ENCODE peak calls at places on chromosomes 16 and 17, in four cellular contexts. B is GM23338, L is A549, R is mammary epithelial cell. F is an unnamed sample.

GRCh38 chr17:64107517-64108235 is 22.3 kb downstream of the ERN1 start:
- DNase-seq in B (no peak), L (no peak), R (no peak), F (no peak)

GRCh38 chr17:50618941-50619340 is 15.7 kb upstream of the ABCC3 start:
- DNase-seq in B (no peak), L (no peak), R (no peak), F (no peak)

GRCh38 chr17:81723651-81724209 is 11.6 kb downstream of the SLC25A10 start:
- DNase-seq in B (no peak), L (no peak), R (peak; percentile 60), F (no peak)

GRCh38 chr16:81618661-81619060 is 160.4 kb upstream of the PLCG2 start:
- DNase-seq in B (no peak), L (no peak), R (no peak), F (no peak)

GRCh38 chr17:4488989-4489595 is 9.6 kb upstream of the SPNS2 start:
- DNase-seq in B (no peak), L (no peak), R (no peak), F (no peak)

GRCh38 chr16:53892155-53892554 is 188.2 kb downstream of the FTO start:
- DNase-seq in B (peak; percentile 74), L (peak; percentile 24), R (peak; percentile 51), F (peak; percentile 17)

GRCh38 chr16:27198451-27199234 is 4.7 kb upstream of the KDM8 start:
- DNase-seq in B (no peak), L (no peak), R (no peak), F (no peak)

GRCh38 chr16:70736454-70737376 is 50.9 kb upstream of the MTSS2 start:
- DNase-seq in B (peak; percentile 38), L (no peak), R (no peak), F (no peak)

GRCh38 chr16:85667261-85667660 is 21.5 kb downstream of the GINS2 start:
- DNase-seq in B (no peak), L (no peak), R (no peak), F (no peak)

GRCh38 chr16:84922351-84923135 is 88.8 kb downstream of the ZDHHC7 start:
- DNase-seq in B (no peak), L (no peak), R (no peak), F (peak; percentile 35)

GRCh38 chr17:62763891-62764600 is 44.1 kb downstream of the MARCHF10 start:
- DNase-seq in B (no peak), L (no peak), R (no peak), F (no peak)

GRCh38 chr17:79317916-79318315 is 243.3 kb downstream of the ENGASE start:
- DNase-seq in B (no peak), L (no peak), R (no peak), F (peak; percentile 48)

GRCh38 chr17:27489045-27489715 is 32.9 kb downstream of the KSR1 start:
- DNase-seq in B (no peak), L (peak; percentile 28), R (peak; percentile 35), F (no peak)

GRCh38 chr17:63682441-63682840 is 17.5 kb downstream of the LIMD2 start:
- DNase-seq in B (no peak), L (no peak), R (no peak), F (no peak)

GRCh38 chr17:40932608-40933007 is 4.8 kb downstream of the KRT23 start:
- DNase-seq in B (no peak), L (no peak), R (no peak), F (no peak)

GRCh38 chr17:15269690-15270089 is 4.6 kb upstream of the PMP22 start:
- DNase-seq in B (no peak), L (no peak), R (no peak), F (no peak)

GRCh38 chr16:54318941-54319340 is 32.4 kb upstream of the IRX3 start:
- DNase-seq in B (no peak), L (no peak), R (no peak), F (no peak)

GRCh38 chr17:7133424-7133823 is 18.8 kb upstream of the ASGR2 start:
- DNase-seq in B (peak; percentile 82), L (no peak), R (no peak), F (no peak)

GRCh38 chr16:68923116-68923515 is 79.8 kb downstream of the TANGO6 start:
- DNase-seq in B (no peak), L (no peak), R (no peak), F (no peak)

GRCh38 chr17:45768000-45768399 is 16.1 kb upstream of the CRHR1 start:
- DNase-seq in B (peak; percentile 74), L (no peak), R (no peak), F (no peak)

GRCh38 chr16:21236831-21237230 is 3.3 kb downstream of the ANKS4B start:
- DNase-seq in B (no peak), L (no peak), R (no peak), F (no peak)

GRCh38 chr16:53207810-53208752 is 153.3 kb downstream of the CHD9 start:
- DNase-seq in B (peak; percentile 80), L (peak; percentile 84), R (peak; percentile 82), F (peak; percentile 82)

GRCh38 chr16:11135167-11135973 is 120.6 kb downstream of the SOCS1 start:
- DNase-seq in B (no peak), L (no peak), R (peak; percentile 61), F (no peak)

GRCh38 chr16:51818342-51818944 is 667.4 kb upstream of the SALL1 start:
- DNase-seq in B (peak; percentile 78), L (no peak), R (peak; percentile 44), F (no peak)

GRCh38 chr17:60153606-60154355 is 4.0 kb downstream of the CA4 start:
- DNase-seq in B (peak; percentile 2), L (no peak), R (no peak), F (no peak)

GRCh38 chr17:16019347-16019746 is 19.7 kb downstream of the TTC19 start:
- DNase-seq in B (no peak), L (no peak), R (no peak), F (no peak)

GRCh38 chr16:85986931-85987749 is 88.2 kb downstream of the IRF8 start:
- DNase-seq in B (peak; percentile 66), L (no peak), R (no peak), F (no peak)

GRCh38 chr16:23504076-23504452 is 6.2 kb downstream of the GGA2 start:
- DNase-seq in B (no peak), L (no peak), R (peak; percentile 91), F (no peak)

GRCh38 chr16:89641719-89642187 is 15.8 kb downstream of the CHMP1A start:
- DNase-seq in B (peak; percentile 66), L (no peak), R (no peak), F (no peak)

GRCh38 chr17:29237476-29238132 is 9.1 kb upstream of the CRYBA1 start:
- DNase-seq in B (no peak), L (no peak), R (peak; percentile 33), F (no peak)

GRCh38 chr17:29241015-29241963 is 5.4 kb upstream of the CRYBA1 start:
- DNase-seq in B (peak; percentile 58), L (peak; percentile 97), R (peak; percentile 94), F (no peak)

GRCh38 chr17:29240477-29240876 is 6.2 kb upstream of the CRYBA1 start:
- DNase-seq in B (no peak), L (no peak), R (no peak), F (no peak)

GRCh38 chr17:29235904-29236303 is 10.8 kb upstream of the CRYBA1 start:
- DNase-seq in B (no peak), L (no peak), R (no peak), F (no peak)

GRCh38 chr17:29238133-29238850 is 8.4 kb upstream of the CRYBA1 start:
- DNase-seq in B (no peak), L (no peak), R (peak; percentile 12), F (no peak)
- H3K27ac ChIP-seq in B (no peak overlapping the region), L (peak overlapping the region; percentile 93), R (no peak overlapping the region), F (no peak overlapping the region)

GRCh38 chr16:63714876-63715275 is 1407.0 kb downstream of the CDH11 start:
- DNase-seq in B (peak; percentile 88), L (no peak), R (no peak), F (no peak)
- H3K27ac ChIP-seq in B (peak overlapping the region; percentile 21), L (no peak overlapping the region), R (no peak overlapping the region), F (no peak overlapping the region)

GRCh38 chr16:57945740-57946138 is 25.2 kb downstream of the CNGB1 start:
- DNase-seq in B (peak; percentile 49), L (no peak), R (no peak), F (no peak)

GRCh38 chr16:57949013-57949412 is 21.9 kb downstream of the CNGB1 start:
- DNase-seq in B (peak; percentile 52), L (no peak), R (no peak), F (no peak)

GRCh38 chr16:57944961-57945739 is 25.8 kb downstream of the CNGB1 start:
- DNase-seq in B (no peak), L (no peak), R (no peak), F (no peak)

GRCh38 chr16:57948027-57948426 is 22.9 kb downstream of the CNGB1 start:
- DNase-seq in B (no peak), L (no peak), R (no peak), F (no peak)

DNA sequence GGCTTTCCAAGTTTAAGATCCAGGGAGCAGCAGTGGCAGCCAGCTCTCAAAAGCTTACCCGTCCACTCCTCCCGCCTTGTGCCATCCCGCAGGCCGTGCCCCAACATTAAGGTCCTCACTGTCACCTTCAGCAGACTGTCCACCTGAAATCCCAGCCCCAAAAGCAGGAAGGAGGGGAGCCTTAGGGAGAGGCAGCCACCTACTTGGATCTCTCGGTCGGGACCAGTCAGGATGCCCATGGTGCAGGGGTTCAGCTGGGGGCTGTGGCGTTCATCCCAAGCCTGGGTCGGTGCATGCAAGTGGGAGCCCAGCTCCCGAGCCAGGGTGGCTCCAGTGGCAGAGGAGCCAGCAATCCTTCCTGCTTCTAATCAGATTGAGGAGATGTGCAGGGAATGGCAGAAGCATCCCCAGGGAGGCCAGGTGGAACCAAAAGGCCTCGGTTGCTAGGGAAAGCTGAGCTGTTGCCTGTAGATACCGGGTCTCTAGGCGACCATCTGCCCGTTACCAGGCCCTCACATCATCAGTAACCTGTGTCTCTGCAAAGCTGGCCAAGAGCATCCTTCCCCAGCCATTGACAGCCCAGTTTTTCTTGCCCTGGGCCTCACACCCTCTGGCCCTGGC is 24.6 kb downstream of the CNGB1 start:
- DNase-seq in B (no peak), L (no peak), R (no peak), F (no peak)
- H3K27ac ChIP-seq in B (no peak overlapping the region), L (no peak overlapping the region), R (no peak overlapping the region), F (no peak overlapping the region)

DNA sequence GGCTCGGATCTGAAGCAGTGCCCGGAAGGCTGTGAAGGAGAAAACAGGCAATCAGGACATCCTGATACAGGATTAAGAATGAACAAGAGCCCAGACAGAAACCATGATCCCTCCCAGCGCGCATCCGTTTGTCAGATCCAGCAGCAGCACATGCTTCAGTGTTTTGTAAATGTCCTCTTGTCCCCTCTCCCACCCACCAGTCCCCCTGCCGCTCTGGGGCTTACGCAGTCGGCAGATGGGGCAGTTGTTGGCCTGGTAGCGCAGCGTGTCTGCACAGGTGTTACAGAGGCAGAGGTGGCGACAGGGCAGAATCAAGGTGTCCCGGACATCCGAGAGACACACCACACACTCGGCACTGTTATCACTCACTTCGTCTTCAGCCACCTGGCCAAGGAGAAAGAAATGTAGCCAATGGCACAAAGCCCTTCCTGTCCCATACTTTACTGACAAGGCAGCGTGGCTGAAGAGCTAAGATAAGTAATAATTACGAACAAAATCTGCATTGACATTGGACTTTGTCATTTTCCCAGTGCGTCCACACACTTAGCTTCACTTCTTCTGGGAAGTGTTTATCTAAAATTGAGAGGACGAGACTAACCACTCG is 20.7 kb upstream of the FOXJ1 start:
- DNase-seq in B (no peak), L (no peak), R (no peak), F (no peak)
- H3K27ac ChIP-seq in B (no peak overlapping the region), L (no peak overlapping the region), R (no peak overlapping the region), F (no peak overlapping the region)

GRCh38 chr16:67212766-67213165 is 13.8 kb downstream of the ELMO3 start:
- DNase-seq in B (no peak), L (no peak), R (peak; percentile 81), F (no peak)
- H3K27ac ChIP-seq in B (no peak overlapping the region), L (peak overlapping the region; percentile 14), R (peak overlapping the region; percentile 47), F (no peak overlapping the region)

GRCh38 chr17:44192750-44193149 is 6.0 kb downstream of the TMUB2 start:
- DNase-seq in B (no peak), L (no peak), R (no peak), F (no peak)
- H3K27ac ChIP-seq in B (peak overlapping the region; percentile 34), L (peak overlapping the region; percentile 78), R (no peak overlapping the region), F (no peak overlapping the region)